ENCODE peak calls at places on chromosomes 16 and 17, in ten cellular contexts. T is esophagus muscularis mucosa, F is sigmoid colon, Y is ovary, A is transverse colon, G is A549, Q is upper lobe of left lung, D is tibial nerve, I is K562, E is suprapubic skin. L is an unnamed sample.

GRCh38 chr16:88886915-88887521 is 20.6 kb upstream of the PABPN1L start:
- DNase-seq in T (peak), F (peak), Y (peak), A (peak), G (no peak), Q (peak), D (peak), I (no peak), E (no peak), L (peak)

GRCh38 chr17:80104321-80104955 is 3.1 kb downstream of the GAA start:
- DNase-seq in T (no peak), F (no peak), Y (peak), A (no peak), G (no peak), Q (no peak), D (no peak), I (no peak), E (peak), L (no peak)

GRCh38 chr17:16374129-16374528 is 6.8 kb upstream of the UBB start:
- DNase-seq in T (no peak), F (peak), Y (no peak), A (peak), G (peak), Q (no peak), D (no peak), I (no peak), E (no peak), L (no peak)

GRCh38 chr17:72510454-72511016 is 389.7 kb downstream of the SOX9 start:
- DNase-seq in T (no peak), F (no peak), Y (no peak), A (no peak), G (no peak), Q (no peak), D (no peak), I (no peak), E (no peak), L (no peak)

GRCh38 chr16:51440096-51440495 is 289.0 kb upstream of the SALL1 start:
- DNase-seq in T (no peak), F (no peak), Y (no peak), A (no peak), G (no peak), Q (no peak), D (no peak), I (no peak), E (no peak), L (no peak)

GRCh38 chr16:84774810-84775209 is 45.0 kb upstream of the CRISPLD2 start:
- DNase-seq in T (no peak), F (peak), Y (no peak), A (no peak), G (no peak), Q (no peak), D (peak), I (no peak), E (no peak), L (no peak)

GRCh38 chr17:62075308-62075815 is 10.3 kb upstream of the MED13 start:
- DNase-seq in T (no peak), F (no peak), Y (no peak), A (no peak), G (no peak), Q (no peak), D (no peak), I (no peak), E (no peak), L (no peak)

GRCh38 chr17:43662432-43663141 is 865 bp upstream of the MEOX1 start:
- DNase-seq in T (no peak), F (no peak), Y (no peak), A (no peak), G (no peak), Q (no peak), D (no peak), I (no peak), E (no peak), L (no peak)

GRCh38 chr16:82063456-82064082 is 28.5 kb downstream of the HSD17B2 start:
- DNase-seq in T (no peak), F (no peak), Y (no peak), A (no peak), G (no peak), Q (no peak), D (no peak), I (no peak), E (no peak), L (no peak)

GRCh38 chr17:80908206-80908605 is 83.4 kb upstream of the CHMP6 start:
- DNase-seq in T (no peak), F (no peak), Y (no peak), A (no peak), G (no peak), Q (no peak), D (no peak), I (no peak), E (no peak), L (no peak)

GRCh38 chr17:42760652-42761581 is at the start of gene RAMP2:
- DNase-seq in T (no peak), F (peak), Y (peak), A (no peak), G (no peak), Q (peak), D (no peak), I (no peak), E (peak), L (peak)

GRCh38 chr17:7113273-7114071 is 1.1 kb downstream of the ASGR2 start:
- DNase-seq in T (no peak), F (no peak), Y (no peak), A (no peak), G (peak), Q (no peak), D (no peak), I (no peak), E (no peak), L (no peak)

GRCh38 chr16:66128363-66128725 is 238.1 kb upstream of the CDH5 start:
- DNase-seq in T (no peak), F (no peak), Y (no peak), A (no peak), G (no peak), Q (no peak), D (no peak), I (no peak), E (no peak), L (no peak)

GRCh38 chr17:35257080-35257701 is 14.3 kb downstream of the SLFN5 start:
- DNase-seq in T (no peak), F (peak), Y (no peak), A (peak), G (peak), Q (no peak), D (no peak), I (no peak), E (no peak), L (peak)

GRCh38 chr16:13873835-13874438 is 46.0 kb upstream of the ERCC4 start:
- DNase-seq in T (no peak), F (no peak), Y (no peak), A (no peak), G (peak), Q (no peak), D (no peak), I (peak), E (no peak), L (no peak)

GRCh38 chr17:35875439-35876139 is 4.6 kb downstream of the CCL5 start:
- DNase-seq in T (no peak), F (no peak), Y (no peak), A (no peak), G (no peak), Q (no peak), D (no peak), I (no peak), E (no peak), L (no peak)

GRCh38 chr16:1287982-1288670 is 21.3 kb upstream of the UBE2I start:
- DNase-seq in T (no peak), F (no peak), Y (no peak), A (no peak), G (no peak), Q (peak), D (no peak), I (no peak), E (peak), L (no peak)

GRCh38 chr17:47975189-47975814 is 4.4 kb downstream of the CDK5RAP3 start:
- DNase-seq in T (no peak), F (no peak), Y (no peak), A (no peak), G (no peak), Q (no peak), D (no peak), I (no peak), E (no peak), L (no peak)

GRCh38 chr16:73978407-73978784 is 318.2 kb upstream of the PSMD7 start:
- DNase-seq in T (no peak), F (no peak), Y (no peak), A (no peak), G (no peak), Q (no peak), D (no peak), I (no peak), E (no peak), L (no peak)

GRCh38 chr17:55540414-55541091 is 29.3 kb upstream of the SMIM36 start:
- DNase-seq in T (no peak), F (no peak), Y (no peak), A (no peak), G (peak), Q (no peak), D (no peak), I (no peak), E (no peak), L (no peak)

GRCh38 chr16:74730049-74730683 is 29.5 kb upstream of the MLKL start:
- DNase-seq in T (no peak), F (no peak), Y (no peak), A (peak), G (peak), Q (no peak), D (no peak), I (no peak), E (no peak), L (peak)

GRCh38 chr17:64448665-64449512 is at the start of gene MILR1:
- DNase-seq in T (no peak), F (peak), Y (no peak), A (peak), G (peak), Q (no peak), D (no peak), I (peak), E (peak), L (no peak)

GRCh38 chr17:14211778-14212177 is 24.9 kb downstream of the CDRT15 start:
- DNase-seq in T (peak), F (no peak), Y (no peak), A (no peak), G (no peak), Q (peak), D (no peak), I (peak), E (no peak), L (peak)

GRCh38 chr17:44356241-44356640 is 7.4 kb downstream of the FAM171A2 start:
- DNase-seq in T (no peak), F (no peak), Y (no peak), A (no peak), G (no peak), Q (peak), D (no peak), I (no peak), E (no peak), L (peak)

GRCh38 chr17:81397314-81398169 is 2.3 kb downstream of the BAHCC1 start:
- DNase-seq in T (no peak), F (no peak), Y (no peak), A (peak), G (peak), Q (peak), D (no peak), I (no peak), E (no peak), L (peak)

GRCh38 chr17:45307290-45308015 is 9.4 kb downstream of the MAP3K14 start:
- DNase-seq in T (no peak), F (no peak), Y (peak), A (no peak), G (peak), Q (peak), D (no peak), I (no peak), E (no peak), L (no peak)

GRCh38 chr17:80061421-80061820 is 25.0 kb downstream of the CCDC40 start:
- DNase-seq in T (no peak), F (no peak), Y (no peak), A (no peak), G (no peak), Q (no peak), D (no peak), I (no peak), E (no peak), L (no peak)

GRCh38 chr16:49838361-49838638 is 17.6 kb downstream of the ZNF423 start:
- DNase-seq in T (no peak), F (no peak), Y (no peak), A (no peak), G (no peak), Q (no peak), D (no peak), I (no peak), E (no peak), L (no peak)

GRCh38 chr17:39938140-39938869 is 10.8 kb downstream of the LRRC3C start:
- DNase-seq in T (no peak), F (no peak), Y (no peak), A (no peak), G (no peak), Q (no peak), D (no peak), I (no peak), E (no peak), L (no peak)

GRCh38 chr17:2792541-2793169 is 3.6 kb upstream of the RAP1GAP2 start:
- DNase-seq in T (no peak), F (no peak), Y (no peak), A (no peak), G (no peak), Q (no peak), D (no peak), I (no peak), E (no peak), L (no peak)

GRCh38 chr17:81711814-81712467 is at the start of gene SLC25A10:
- DNase-seq in T (no peak), F (peak), Y (peak), A (peak), G (peak), Q (peak), D (peak), I (peak), E (no peak), L (peak)

GRCh38 chr17:31677036-31677435 is 182.0 kb downstream of the COPRS start:
- DNase-seq in T (no peak), F (no peak), Y (no peak), A (no peak), G (no peak), Q (no peak), D (no peak), I (no peak), E (no peak), L (no peak)

GRCh38 chr17:31677681-31678080 is 181.4 kb downstream of the COPRS start:
- DNase-seq in T (no peak), F (no peak), Y (no peak), A (no peak), G (no peak), Q (no peak), D (no peak), I (no peak), E (no peak), L (no peak)

GRCh38 chr17:31679667-31680066 is 179.4 kb downstream of the COPRS start:
- DNase-seq in T (no peak), F (no peak), Y (no peak), A (no peak), G (no peak), Q (no peak), D (no peak), I (no peak), E (no peak), L (no peak)

GRCh38 chr17:31680126-31680525 is 178.9 kb downstream of the COPRS start:
- DNase-seq in T (peak), F (no peak), Y (no peak), A (no peak), G (no peak), Q (no peak), D (no peak), I (no peak), E (no peak), L (no peak)

GRCh38 chr17:31678431-31678830 is 180.6 kb downstream of the COPRS start:
- DNase-seq in T (no peak), F (no peak), Y (no peak), A (no peak), G (no peak), Q (no peak), D (no peak), I (no peak), E (no peak), L (no peak)
- TF ChIP-seq EP300 in T (no peak), F (no peak), Y (no peak), A (no peak), G (no peak), Q (no peak), D (no peak), I (no peak), E (no peak), L (no peak)

GRCh38 chr16:12339686-12340085 is 363.2 kb downstream of the SNX29 start:
- DNase-seq in T (no peak), F (no peak), Y (no peak), A (no peak), G (no peak), Q (no peak), D (no peak), I (no peak), E (no peak), L (no peak)

GRCh38 chr16:12340151-12340733 is 363.7 kb downstream of the SNX29 start:
- DNase-seq in T (no peak), F (no peak), Y (no peak), A (peak), G (peak), Q (no peak), D (no peak), I (peak), E (no peak), L (peak)

GRCh38 chr16:12341966-12342365 is 365.4 kb downstream of the SNX29 start:
- DNase-seq in T (no peak), F (no peak), Y (no peak), A (no peak), G (no peak), Q (no peak), D (no peak), I (no peak), E (no peak), L (no peak)

GRCh38 chr16:12343913-12344312 is 367.4 kb downstream of the SNX29 start:
- DNase-seq in T (no peak), F (no peak), Y (no peak), A (no peak), G (no peak), Q (no peak), D (no peak), I (no peak), E (no peak), L (no peak)

GRCh38 chr16:12341423-12341822 is 364.9 kb downstream of the SNX29 start:
- DNase-seq in T (no peak), F (no peak), Y (no peak), A (no peak), G (peak), Q (no peak), D (no peak), I (no peak), E (no peak), L (no peak)
- TF ChIP-seq CTCF in T (no peak), F (no peak), Y (no peak), A (no peak), G (no peak), Q (no peak), D (no peak), I (no peak), E (no peak), L (no peak)

DNA sequence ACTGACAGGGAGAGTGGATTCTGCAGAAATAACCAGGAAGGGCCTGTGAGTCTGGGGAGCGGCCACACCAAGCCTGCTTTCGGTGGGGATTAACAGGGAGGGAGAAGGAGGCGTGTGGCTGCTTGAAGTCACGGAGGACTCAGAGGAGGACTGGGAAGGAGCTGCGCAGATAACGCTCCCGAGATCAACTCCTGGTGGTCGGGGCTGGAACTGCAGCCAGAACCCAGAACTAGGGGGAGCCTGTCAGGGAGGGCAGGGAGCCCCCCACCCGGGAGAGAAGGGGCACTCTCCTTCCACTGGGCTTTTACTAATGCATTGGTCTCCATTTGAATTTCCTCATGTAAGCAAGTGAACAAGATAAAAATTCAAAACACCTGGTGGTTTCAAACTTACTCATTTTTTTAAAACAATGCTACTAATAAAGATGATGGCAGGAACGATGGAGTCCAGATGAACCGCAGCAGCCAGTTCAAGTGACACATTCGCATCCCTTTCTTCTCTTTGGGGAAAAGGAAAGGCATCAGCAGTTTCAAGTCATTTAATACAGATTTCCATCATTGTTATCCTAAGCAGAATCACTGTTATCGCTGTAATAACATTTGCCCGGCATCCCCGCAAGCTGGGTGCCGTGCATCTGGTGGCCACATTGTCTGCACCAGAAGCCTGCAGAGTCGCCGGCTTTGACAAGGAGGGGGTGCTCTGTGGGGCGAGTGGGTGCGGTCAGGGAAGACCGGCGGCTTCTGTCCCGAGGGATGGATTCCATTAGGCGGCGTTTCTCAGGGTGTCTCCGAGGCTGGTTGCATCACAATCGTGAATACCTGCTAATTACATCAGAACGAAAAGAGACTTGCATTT is 183.0 kb downstream of the FOXL1 start:
- DNase-seq in T (no peak), F (no peak), Y (no peak), A (peak), G (peak), Q (no peak), D (peak), I (peak), E (no peak), L (peak)
- TF ChIP-seq POLR2A in T (no peak), F (no peak), Y (no peak), A (no peak), G (no peak), Q (no peak), D (no peak), I (no peak), E (no peak), L (no peak)

GRCh38 chr16:86580063-86580797 is 1.9 kb downstream of the FOXL1 start:
- DNase-seq in T (no peak), F (no peak), Y (no peak), A (no peak), G (no peak), Q (no peak), D (no peak), I (no peak), E (no peak), L (no peak)
- TF ChIP-seq EP300 in T (no peak), F (no peak), Y (no peak), A (no peak), G (no peak), Q (no peak), D (no peak), I (no peak), E (no peak), L (no peak)

DNA sequence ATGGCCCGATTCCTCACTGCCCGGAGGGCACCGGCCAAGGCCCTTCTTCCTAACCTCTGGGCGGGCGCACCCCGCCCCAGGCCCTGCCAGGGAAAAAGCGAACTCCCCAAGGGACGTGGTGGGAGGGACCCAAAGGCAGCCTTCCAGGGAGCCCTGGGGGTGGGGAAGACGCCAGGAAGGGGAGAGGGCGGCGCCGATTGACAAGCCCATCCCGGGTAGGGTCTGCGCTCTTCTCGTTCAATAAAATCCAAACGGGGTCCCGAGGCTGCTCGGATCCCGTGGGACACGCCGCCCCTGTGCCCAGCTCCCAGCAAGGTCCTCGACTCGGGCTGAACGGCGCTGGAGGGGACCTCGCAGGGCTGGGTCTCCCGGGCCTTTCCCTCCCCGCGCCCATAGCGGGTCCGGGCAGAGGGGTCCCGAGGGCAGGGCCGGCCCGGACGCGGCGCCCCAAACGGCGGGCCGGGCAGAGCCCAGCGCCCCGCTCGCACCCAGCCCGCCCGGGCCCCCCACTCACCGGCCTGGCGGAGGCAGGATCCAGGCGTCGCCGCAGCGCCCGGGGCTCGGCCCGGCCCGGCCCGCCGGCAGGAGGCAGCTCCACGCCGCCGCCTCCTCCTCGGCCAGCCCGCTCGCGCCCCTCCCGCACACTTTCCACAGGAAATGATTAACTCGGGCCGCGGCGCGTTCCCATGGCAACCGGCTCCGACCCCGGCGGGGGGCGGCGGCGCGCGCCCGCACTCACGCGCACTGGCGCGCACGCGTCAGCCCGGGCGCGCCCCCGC is at the start of gene KIFC3:
- DNase-seq in T (no peak), F (peak), Y (peak), A (peak), G (peak), Q (peak), D (peak), I (peak), E (peak), L (peak)
- TF ChIP-seq CTCF in T (peak), F (no peak), Y (no peak), A (no peak), G (peak), Q (peak), D (peak), I (peak), E (no peak), L (no peak)

L was measured in stomach.